ENCODE peak calls at places on chromosomes 4 and X, in four cellular contexts. F, N, G and L are unnamed samples.

GRCh38 chrX:13005671-13006473 is 31.0 kb downstream of the TMSB4X start:
- DNase-seq in F (peak), N (no peak), G (no peak), L (no peak)

GRCh38 chr4:24745172-24745895 is 50.0 kb upstream of the SOD3 start:
- DNase-seq in F (no peak), N (no peak), G (no peak), L (no peak)

GRCh38 chr4:187309456-187309855 is 585.8 kb upstream of the FAT1 start:
- DNase-seq in F (peak), N (no peak), G (no peak), L (no peak)

GRCh38 chr4:23741586-23742240 is 148.1 kb downstream of the PPARGC1A start:
- DNase-seq in F (no peak), N (no peak), G (no peak), L (no peak)

GRCh38 chr4:102625232-102625930 is 124.2 kb downstream of the NFKB1 start:
- DNase-seq in F (peak), N (peak), G (peak), L (no peak)

GRCh38 chrX:115562492-115562872 is 1.5 kb downstream of the PLS3 start:
- DNase-seq in F (peak), N (no peak), G (peak), L (no peak)

GRCh38 chr4:126899382-126899801 is 733.4 kb upstream of the INTU start:
- DNase-seq in F (peak), N (no peak), G (peak), L (no peak)

GRCh38 chrX:12993823-12994222 is 18.9 kb downstream of the TMSB4X start:
- DNase-seq in F (no peak), N (no peak), G (no peak), L (no peak)

GRCh38 chrX:21354725-21355124 is 19.5 kb upstream of the CNKSR2 start:
- DNase-seq in F (no peak), N (no peak), G (no peak), L (no peak)

GRCh38 chr4:145492376-145492775 is 10.7 kb downstream of the SMAD1 start:
- DNase-seq in F (no peak), N (no peak), G (no peak), L (no peak)

GRCh38 chr4:4603067-4603466 is 61.2 kb upstream of the STX18 start:
- DNase-seq in F (no peak), N (peak), G (no peak), L (no peak)

GRCh38 chr4:158809611-158810486 is 41.0 kb downstream of the FNIP2 start:
- DNase-seq in F (peak), N (no peak), G (peak), L (no peak)

GRCh38 chr4:121923306-121923705 is 28.6 kb downstream of the TRPC3 start:
- DNase-seq in F (no peak), N (no peak), G (no peak), L (no peak)

GRCh38 chr4:84258905-84259830 is 239.9 kb downstream of the NKX6-1 start:
- DNase-seq in F (peak), N (no peak), G (peak), L (peak)

GRCh38 chr4:41670530-41670929 is 78.0 kb downstream of the PHOX2B start:
- DNase-seq in F (no peak), N (no peak), G (no peak), L (no peak)

GRCh38 chrX:56790778-56791177 is 61.7 kb downstream of the NBDY start:
- DNase-seq in F (no peak), N (peak), G (no peak), L (no peak)

GRCh38 chr4:173910911-173911310 is 372.6 kb downstream of the FBXO8 start:
- DNase-seq in F (no peak), N (no peak), G (no peak), L (no peak)

GRCh38 chrX:149493567-149494562 is 11.2 kb downstream of the IDS start:
- DNase-seq in F (no peak), N (peak), G (peak), L (no peak)

GRCh38 chr4:82839624-82840023 is 41.0 kb upstream of the SCD5 start:
- DNase-seq in F (peak), N (no peak), G (no peak), L (no peak)

GRCh38 chrX:133414399-133415275 is 652 bp downstream of the GPC4 start:
- DNase-seq in F (no peak), N (peak), G (peak), L (peak)

GRCh38 chr4:76987153-76987562 is 37.6 kb downstream of the SEPTIN11 start:
- DNase-seq in F (peak), N (no peak), G (no peak), L (no peak)

GRCh38 chr4:112563431-112564200 is 47.6 kb upstream of the NEUROG2 start:
- DNase-seq in F (no peak), N (no peak), G (no peak), L (no peak)

GRCh38 chrX:12955882-12956703 is 18.8 kb upstream of the TMSB4X start:
- DNase-seq in F (peak), N (peak), G (peak), L (no peak)

GRCh38 chrX:56248492-56248891 is 16.3 kb downstream of the KLF8 start:
- DNase-seq in F (peak), N (no peak), G (peak), L (no peak)

GRCh38 chrX:38102875-38103274 is 96.5 kb downstream of the SYTL5 start:
- DNase-seq in F (no peak), N (no peak), G (no peak), L (no peak)

GRCh38 chr4:113657834-113658233 is 103.7 kb downstream of the CAMK2D start:
- DNase-seq in F (peak), N (no peak), G (no peak), L (no peak)

GRCh38 chr4:120158860-120159259 is 92.2 kb upstream of the MAD2L1 start:
- DNase-seq in F (no peak), N (no peak), G (no peak), L (no peak)

GRCh38 chr4:54234497-54235205 is 5.6 kb downstream of the PDGFRA start:
- DNase-seq in F (no peak), N (no peak), G (no peak), L (no peak)

GRCh38 chrX:110665636-110666035 is 130.0 kb downstream of the CHRDL1 start:
- DNase-seq in F (peak), N (no peak), G (peak), L (no peak)

GRCh38 chr4:91058345-91058744 is 931.2 kb downstream of the CCSER1 start:
- DNase-seq in F (peak), N (no peak), G (no peak), L (no peak)

GRCh38 chrX:30246769-30247489 is at the start of gene MAGEB1:
- DNase-seq in F (no peak), N (no peak), G (no peak), L (no peak)

GRCh38 chrX:40433160-40433559 is 147.6 kb upstream of the ATP6AP2 start:
- DNase-seq in F (no peak), N (peak), G (no peak), L (no peak)

GRCh38 chr4:180538384-180539052 is 1704.7 kb upstream of the TENM3 start:
- DNase-seq in F (no peak), N (no peak), G (no peak), L (no peak)

GRCh38 chr4:188647820-188648380 is 508.7 kb downstream of the TRIML1 start:
- DNase-seq in F (no peak), N (no peak), G (no peak), L (no peak)

GRCh38 chrX:133307637-133308485 is 89.7 kb upstream of the TFDP3 start:
- DNase-seq in F (no peak), N (no peak), G (no peak), L (no peak)

GRCh38 chr4:186326391-186326790 is 60.4 kb downstream of the F11 start:
- DNase-seq in F (peak), N (no peak), G (no peak), L (no peak)

GRCh38 chr4:153592090-153592489 is 92.0 kb upstream of the TLR2 start:
- DNase-seq in F (no peak), N (no peak), G (no peak), L (no peak)

DNA sequence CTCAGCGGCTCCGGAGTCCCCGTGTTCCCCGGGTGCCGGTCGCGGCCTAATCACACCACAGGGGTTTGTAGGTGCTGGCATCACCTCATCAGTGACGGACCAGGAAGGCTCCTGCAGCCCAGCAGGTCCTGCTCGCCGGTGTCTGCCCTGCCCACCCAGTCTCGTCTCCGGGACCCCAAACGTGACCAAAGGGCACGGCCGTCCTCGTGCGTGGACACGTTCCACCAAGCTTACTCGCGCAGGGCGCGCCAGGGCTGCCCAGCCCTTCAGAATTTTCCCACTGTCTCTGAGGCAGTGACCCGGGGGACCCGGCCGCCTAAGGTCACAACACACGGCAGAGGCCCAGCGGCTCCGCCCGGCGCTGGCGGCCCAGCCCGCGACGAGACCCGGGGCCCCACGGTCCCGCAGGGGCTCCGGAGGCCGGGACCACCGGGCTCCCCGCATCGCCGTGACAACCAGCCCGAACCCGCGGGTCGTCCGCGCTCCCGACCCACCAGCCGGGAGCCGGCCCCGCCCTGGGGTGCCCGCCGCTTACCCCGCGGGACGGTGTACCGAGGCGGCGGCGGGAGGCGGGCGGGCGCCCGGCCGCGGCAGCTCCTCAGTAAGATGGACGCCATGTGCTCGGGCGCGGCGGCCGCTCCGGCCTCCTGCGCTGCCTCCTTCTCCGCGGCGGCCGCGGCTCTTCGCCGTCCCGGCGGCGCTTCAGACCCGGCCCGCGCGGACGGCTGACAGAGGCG is 454 bp downstream of the LETM1 start:
- DNase-seq in F (no peak), N (no peak), G (no peak), L (no peak)
- TF ChIP-seq POLR2A in F (no peak), N (no peak), G (no peak), L (no peak)

DNA sequence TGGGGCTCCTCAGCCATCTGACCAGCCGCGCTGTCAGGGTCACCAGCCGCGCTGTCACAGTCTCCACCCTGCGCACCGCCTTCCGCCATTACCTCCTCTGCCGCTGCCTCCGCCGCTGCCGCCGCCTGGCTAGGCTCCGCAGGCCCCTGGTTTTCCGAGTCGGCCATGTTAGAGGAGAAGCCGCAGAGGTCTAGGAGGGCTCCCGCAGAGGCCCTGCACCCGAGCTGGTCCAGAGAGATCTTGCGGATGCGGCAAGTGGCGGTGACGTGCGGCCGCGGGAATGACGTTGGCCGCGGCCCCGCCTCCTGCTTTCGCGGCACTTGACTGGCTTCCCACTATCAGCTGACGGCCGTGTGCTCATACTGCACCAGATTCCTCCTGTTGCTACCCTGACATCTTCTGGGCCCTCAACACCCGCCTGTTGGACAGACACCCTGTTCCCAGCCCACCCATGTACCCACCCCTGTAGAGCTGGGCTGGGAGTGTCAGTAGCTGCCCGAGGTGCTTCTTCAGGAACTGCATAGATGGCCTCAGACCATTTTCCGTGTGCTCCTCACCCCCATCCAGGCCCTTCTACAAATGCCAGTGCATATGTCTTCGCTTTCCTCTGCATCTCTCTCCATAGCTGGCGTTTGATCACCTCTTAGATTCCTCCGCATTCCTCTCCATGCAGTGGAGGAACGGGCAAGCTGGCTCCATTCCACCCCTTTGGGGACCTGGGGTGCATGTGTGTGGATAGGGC is at the start of gene NAP1L5:
- DNase-seq in F (peak), N (peak), G (peak), L (no peak)
- TF ChIP-seq POLR2A in F (peak), N (no peak), G (no peak), L (peak)

DNA sequence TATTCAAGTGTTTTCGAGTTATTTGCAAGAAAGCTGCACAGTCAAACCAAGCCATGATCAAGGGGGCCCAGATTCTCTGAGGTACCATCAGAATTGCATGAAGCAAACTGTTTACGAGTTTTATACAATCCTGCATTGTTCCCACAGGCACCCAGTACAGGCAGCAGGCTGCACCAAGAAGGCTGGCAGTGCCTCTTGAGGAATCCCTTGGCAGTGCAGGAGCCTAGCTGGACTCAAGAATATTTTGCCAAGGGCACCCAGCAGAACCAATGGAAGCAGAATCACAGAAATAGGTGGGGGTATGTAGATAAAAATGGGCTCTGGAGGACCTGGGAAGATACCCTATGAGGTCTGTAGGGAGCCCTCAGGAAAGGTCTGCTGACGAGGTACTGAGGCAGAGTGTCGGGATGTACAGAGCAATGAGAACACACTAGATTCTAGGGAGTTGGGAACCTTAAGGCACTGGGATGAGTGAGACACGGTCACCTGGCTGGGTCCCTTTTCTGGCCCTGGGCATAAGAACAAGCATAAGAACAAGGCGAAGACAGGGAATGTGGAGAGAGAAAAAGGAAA is 2.5 kb upstream of the PLP1 start:
- DNase-seq in F (peak), N (peak), G (peak), L (peak)
- TF ChIP-seq POLR2A in F (no peak), N (no peak), G (no peak), L (no peak)

DNA sequence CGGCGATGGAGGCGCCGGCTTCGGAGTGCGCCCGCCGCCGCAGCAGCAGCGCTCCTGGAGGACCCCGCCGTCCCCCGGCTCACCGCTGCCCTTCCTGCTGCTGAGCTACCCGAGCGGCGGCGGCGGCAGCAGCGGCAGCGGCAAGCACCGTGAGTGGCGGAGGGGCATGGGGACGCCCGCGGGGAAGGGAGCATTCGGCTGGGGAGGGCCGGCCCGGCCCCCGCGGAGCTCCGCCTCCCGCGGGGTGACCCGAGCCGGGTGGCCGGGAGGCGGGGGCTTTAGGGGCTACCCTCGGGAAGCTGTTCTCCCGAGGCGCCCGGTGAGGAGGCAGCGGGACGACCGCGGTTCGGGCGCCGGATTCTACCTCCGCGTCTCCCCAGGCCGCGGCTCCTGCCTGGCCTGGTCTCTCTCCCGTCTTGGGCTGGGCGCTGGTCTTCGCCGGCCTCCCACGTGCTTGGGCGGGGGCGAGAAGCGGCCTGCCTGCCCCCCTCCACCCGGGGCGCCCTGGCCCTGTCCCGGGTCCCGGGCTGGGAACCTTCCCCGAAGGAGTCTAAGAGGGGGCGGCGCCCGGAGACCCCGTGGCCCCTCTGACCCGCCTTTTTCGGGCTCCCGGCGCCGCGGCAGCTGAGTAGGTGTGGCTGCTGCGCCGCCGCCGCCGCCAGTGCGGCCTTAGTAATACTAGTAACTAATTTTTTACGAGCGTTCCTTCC is 16.5 kb upstream of the RUFY3 start:
- DNase-seq in F (peak), N (peak), G (peak), L (no peak)
- TF ChIP-seq POLR2A in F (peak), N (no peak), G (peak), L (peak)

GRCh38 chrX:53072418-53073114 is 9.6 kb upstream of the TSPYL2 start:
- DNase-seq in F (no peak), N (peak), G (no peak), L (no peak)
- TF ChIP-seq POLR2A in F (no peak), N (no peak), G (no peak), L (no peak)

GRCh38 chr4:81319657-81320056 is 104.6 kb upstream of the PRKG2 start:
- DNase-seq in F (no peak), N (no peak), G (no peak), L (no peak)

GRCh38 chr4:81314897-81315470 is 100.0 kb upstream of the PRKG2 start:
- DNase-seq in F (peak), N (no peak), G (no peak), L (no peak)

GRCh38 chr4:81314196-81314896 is 99.3 kb upstream of the PRKG2 start:
- DNase-seq in F (peak), N (no peak), G (peak), L (no peak)
- TF ChIP-seq POLR2A in F (no peak), N (no peak), G (no peak), L (no peak)

DNA sequence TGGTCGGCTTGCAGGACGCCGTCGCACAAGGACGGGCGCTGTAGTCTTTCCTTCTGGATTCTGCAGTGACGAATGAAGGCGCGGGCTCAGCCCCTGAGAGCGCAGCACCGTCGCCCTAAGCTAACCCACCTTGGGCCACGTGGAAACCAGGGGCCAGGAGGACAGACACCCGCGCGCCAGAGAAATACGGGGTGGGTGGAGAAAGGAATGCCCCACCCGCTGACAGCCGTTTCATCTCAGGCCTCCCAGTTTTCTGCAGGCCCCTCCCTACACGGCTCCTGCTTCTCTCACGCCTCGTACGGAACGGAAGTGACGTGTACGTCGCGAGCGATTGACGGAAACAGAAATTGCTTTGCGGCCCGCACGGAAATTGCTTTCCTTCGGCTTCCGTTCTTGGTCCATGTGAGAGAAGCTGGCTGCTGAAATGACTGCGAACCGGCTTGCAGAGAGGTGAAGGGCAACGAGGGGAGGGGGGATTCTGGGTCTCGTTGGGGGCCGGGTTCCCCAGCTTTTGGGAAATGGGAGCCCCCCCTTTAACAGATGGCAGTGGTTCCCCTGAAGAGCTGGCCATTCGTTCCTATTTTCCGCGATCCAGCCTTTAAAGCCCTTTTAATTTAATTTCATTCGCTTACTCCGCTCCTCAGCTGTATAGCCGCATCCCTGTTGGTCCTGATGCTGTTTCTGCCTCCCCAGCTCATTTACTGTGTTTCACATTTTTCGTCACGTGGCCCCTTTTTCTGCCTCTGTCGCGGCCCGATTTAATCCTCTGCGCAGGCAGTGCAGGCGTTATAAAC is at the start of gene UTP14A:
- DNase-seq in F (peak), N (peak), G (peak), L (peak)
- TF ChIP-seq POLR2A in F (peak), N (no peak), G (peak), L (peak)

DNA sequence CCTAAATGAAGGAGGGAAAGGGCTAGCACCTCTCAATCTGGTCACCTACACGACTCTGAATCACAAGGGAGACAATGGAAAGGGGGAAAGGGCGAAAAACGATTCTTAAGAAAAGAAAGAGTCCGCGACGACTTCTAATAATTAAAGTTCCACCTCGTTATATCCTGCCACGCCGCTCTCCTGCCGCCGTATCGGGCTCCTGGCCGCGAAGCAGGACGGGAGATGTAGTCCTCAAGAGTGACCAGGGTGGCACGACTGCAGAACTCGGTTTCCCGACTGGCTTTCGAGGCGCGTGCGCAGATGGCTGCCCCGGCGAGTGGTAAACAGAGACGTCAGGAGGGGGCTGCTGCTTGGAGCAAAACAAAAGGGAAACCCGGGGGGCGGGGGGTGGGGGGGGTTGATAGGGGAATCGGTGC is at the start of gene FOXO4:
- DNase-seq in F (peak), N (peak), G (peak), L (peak)
- TF ChIP-seq POLR2A in F (no peak), N (no peak), G (peak), L (peak)

GRCh38 chrX:155612312-155613224 is at the start of gene TMLHE:
- DNase-seq in F (peak), N (peak), G (peak), L (peak)
- TF ChIP-seq POLR2A in F (peak), N (no peak), G (peak), L (peak)